ENCODE peak calls at places on chromosome 5, in nine cellular contexts. P, O, Q, C, G, T, E, A and J are unnamed samples. For H3K27me3, the result is how much of the 10 kb centered on the place peaks cover.

GRCh38 chr5:172564883-172565282 is 76.2 kb upstream of the NEURL1B start:
- DNase-seq in G (no peak), E (no peak), O (no peak), T (no peak), C (no peak), P (no peak), Q (no peak), A (no peak), J (no peak)

GRCh38 chr5:172909931-172910502 is 49.2 kb upstream of the RPL26L1 start:
- DNase-seq in P (no peak), C (no peak), T (peak), A (no peak), Q (no peak), G (no peak), O (no peak), E (no peak), J (no peak)

GRCh38 chr5:116377276-116378006 is 197.2 kb downstream of the SEMA6A start:
- DNase-seq in C (no peak), T (no peak), Q (no peak), E (no peak), P (no peak), A (no peak), G (no peak), O (no peak), J (no peak)

GRCh38 chr5:83077662-83078261 is 415 bp downstream of the XRCC4 start:
- DNase-seq in Q (no peak), G (no peak), T (peak), E (no peak), A (peak), O (no peak), P (no peak), C (no peak), J (no peak)

GRCh38 chr5:137155621-137156020 is 343.5 kb downstream of the SPOCK1 start:
- DNase-seq in O (no peak), A (no peak), P (no peak), T (no peak), Q (no peak), E (no peak), C (no peak), G (no peak), J (no peak)

GRCh38 chr5:163563880-163564279 is 58.5 kb downstream of the MAT2B start:
- DNase-seq in Q (no peak), P (no peak), E (no peak), A (no peak), G (no peak), C (no peak), O (no peak), T (peak), J (no peak)

GRCh38 chr5:149015561-149015960 is 47.3 kb downstream of the SH3TC2 start:
- DNase-seq in T (no peak), E (no peak), C (no peak), G (no peak), O (no peak), A (no peak), Q (no peak), P (no peak), J (no peak)

GRCh38 chr5:173268750-173269580 is 34.0 kb upstream of the NKX2-5 start:
- DNase-seq in C (no peak), P (no peak), T (no peak), O (no peak), Q (no peak), G (no peak), A (no peak), E (no peak), J (no peak)

GRCh38 chr5:21219255-21219654 is 1231.3 kb upstream of the CDH18 start:
- DNase-seq in C (no peak), Q (no peak), E (no peak), A (no peak), G (no peak), P (no peak), O (no peak), T (peak), J (no peak)

GRCh38 chr5:97728920-97729319 is 545.9 kb upstream of the RIOK2 start:
- DNase-seq in T (no peak), C (no peak), P (no peak), A (no peak), Q (no peak), E (no peak), O (no peak), G (no peak), J (no peak)

GRCh38 chr5:34709861-34710673 is 53.9 kb downstream of the RAI14 start:
- DNase-seq in E (no peak), P (no peak), A (no peak), Q (no peak), O (no peak), C (no peak), T (peak), G (no peak), J (no peak)

DNA sequence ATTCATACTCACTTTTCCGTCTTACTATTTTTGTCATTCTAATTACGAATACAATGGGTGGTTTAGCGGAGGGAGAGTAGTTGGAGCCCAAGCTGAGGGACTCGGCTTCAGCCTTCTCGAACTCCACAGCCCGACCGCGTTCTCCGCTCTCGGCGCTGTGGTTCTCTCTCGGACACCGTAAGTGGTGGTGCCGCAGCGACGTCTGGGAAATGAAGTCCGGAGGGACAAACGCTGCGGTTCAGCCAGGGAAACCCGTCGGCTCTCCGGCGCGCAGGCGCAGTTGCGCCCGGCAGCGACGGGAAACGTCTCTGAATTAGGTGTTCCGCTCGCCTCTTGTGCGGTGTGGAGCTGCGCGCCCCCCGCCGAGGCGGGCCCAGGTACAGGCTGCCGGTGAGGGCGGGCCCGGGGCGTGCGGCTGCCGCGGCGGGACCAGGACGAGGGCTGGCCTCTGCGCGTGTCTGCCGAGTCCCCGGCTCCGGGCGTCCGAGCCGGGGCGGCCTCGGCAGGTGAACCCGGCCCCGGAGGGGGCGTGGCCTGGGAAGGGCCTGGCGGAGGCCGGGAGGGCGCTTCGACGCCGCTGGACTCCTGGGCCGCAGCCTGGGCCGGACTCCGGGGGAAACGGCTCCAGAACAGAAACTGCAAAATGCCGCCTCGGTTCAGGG is at the start of gene ZNF879:
- DNase-seq in G (peak), E (peak), T (peak), Q (peak), A (peak), P (peak), C (peak), O (peak), J (peak)
- H3K4me3 ChIP-seq in G (peak), E (peak), T (peak), Q (peak), A (peak), P (peak), C (peak), O (peak), J (peak)

GRCh38 chr5:3590253-3590966 is 5.2 kb upstream of the IRX1 start:
- DNase-seq in C (no peak), A (no peak), E (no peak), G (no peak), P (no peak), O (no peak), Q (no peak), T (no peak), J (no peak)
- H3K27me3 ChIP-seq in C (under half), A (under half), E (half or more), G (under half), P (under half), O (half or more), Q (under half), T (half or more), J (under half)

GRCh38 chr5:134902071-134902801 is 2.7 kb upstream of the PCBD2 start:
- DNase-seq in P (no peak), G (no peak), T (no peak), O (no peak), E (no peak), Q (no peak), A (no peak), C (peak), J (no peak)
- H3K4me3 ChIP-seq in P (no peak), G (no peak), T (no peak), O (no peak), E (no peak), Q (no peak), A (no peak), C (peak), J (no peak)

GRCh38 chr5:176747670-176748072 is 62.7 kb upstream of the UNC5A start:
- DNase-seq in O (no peak), Q (no peak), P (no peak), G (no peak), E (peak), C (no peak), A (no peak), T (no peak), J (no peak)
- H3K27me3 ChIP-seq in O (half or more), Q (under half), P (half or more), G (under half), E (half or more), C (under half), A (under half), T (under half), J (under half)

GRCh38 chr5:57176350-57176857 is 2.5 kb downstream of the GPBP1 start:
- DNase-seq in C (no peak), G (no peak), O (no peak), Q (no peak), P (peak), T (no peak), A (no peak), E (no peak), J (no peak)

GRCh38 chr5:57177479-57178156 is 3.8 kb downstream of the GPBP1 start:
- DNase-seq in P (no peak), O (no peak), E (no peak), G (no peak), Q (no peak), A (no peak), C (no peak), T (no peak), J (no peak)

GRCh38 chr5:57175586-57175985 is 1.7 kb downstream of the GPBP1 start:
- DNase-seq in T (no peak), O (no peak), P (peak), C (no peak), E (no peak), G (no peak), A (no peak), Q (no peak), J (no peak)

GRCh38 chr5:57181151-57181550 is 7.3 kb downstream of the GPBP1 start:
- DNase-seq in T (no peak), Q (no peak), A (no peak), P (peak), O (no peak), G (no peak), C (no peak), E (no peak), J (no peak)

GRCh38 chr5:57179262-57179960 is 5.6 kb downstream of the GPBP1 start:
- DNase-seq in O (no peak), P (no peak), G (no peak), C (no peak), A (no peak), E (no peak), T (no peak), Q (no peak), J (no peak)
- H3K4me3 ChIP-seq in O (peak), P (peak), G (no peak), C (peak), A (peak), E (peak), T (no peak), Q (peak), J (peak)

GRCh38 chr5:73494716-73495115 is 3.5 kb upstream of the BTF3 start:
- DNase-seq in G (no peak), P (no peak), C (no peak), T (no peak), Q (no peak), A (no peak), E (no peak), O (no peak), J (no peak)
- H3K27me3 ChIP-seq in G (under half), P (under half), C (under half), T (under half), Q (under half), A (under half), E (under half), O (under half), J (under half)

GRCh38 chr5:14439087-14439841 is 142.3 kb upstream of the OTULINL start:
- DNase-seq in P (no peak), C (no peak), A (no peak), G (no peak), O (no peak), T (no peak), E (no peak), Q (no peak), J (no peak)

GRCh38 chr5:14440598-14441401 is 140.8 kb upstream of the OTULINL start:
- DNase-seq in T (no peak), C (no peak), G (peak), P (no peak), O (no peak), A (no peak), Q (no peak), E (no peak), J (peak)

GRCh38 chr5:14436801-14437542 is 144.6 kb upstream of the OTULINL start:
- DNase-seq in P (no peak), G (no peak), O (no peak), E (no peak), T (no peak), A (no peak), C (no peak), Q (no peak), J (no peak)

GRCh38 chr5:14438195-14438606 is 143.4 kb upstream of the OTULINL start:
- DNase-seq in O (no peak), E (no peak), C (no peak), T (no peak), G (no peak), Q (no peak), P (no peak), A (no peak), J (no peak)

DNA sequence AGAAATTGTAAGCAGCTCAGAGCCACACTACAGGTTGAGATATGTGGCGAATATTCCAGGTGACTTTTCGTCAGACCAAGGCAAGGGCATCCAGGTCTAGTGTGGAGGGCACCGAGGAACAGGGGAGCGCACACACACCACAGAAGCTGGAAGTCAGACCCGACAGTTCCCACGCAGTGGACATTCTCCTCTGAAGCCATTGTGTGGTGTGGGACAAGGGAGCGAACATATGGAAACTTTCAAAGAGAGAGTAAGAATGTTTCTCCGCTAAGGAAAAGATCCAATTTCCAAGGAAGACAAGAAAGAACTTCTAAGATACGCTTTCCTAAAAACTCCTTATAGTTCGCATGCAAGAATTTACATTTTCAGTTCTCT is 141.4 kb upstream of the OTULINL start:
- DNase-seq in C (no peak), G (no peak), T (no peak), Q (no peak), P (no peak), O (no peak), E (no peak), A (no peak), J (no peak)
- H3K4me3 ChIP-seq in C (no peak), G (no peak), T (no peak), Q (no peak), P (no peak), O (peak), E (peak), A (no peak), J (peak)